ENCODE peak calls at places on chromosomes 16 and 17, in four cellular contexts. C is GM23338, U is thoracic aorta, A is ascending aorta. E is an unnamed sample.

GRCh38 chr16:51825740-51826139 is 674.7 kb upstream of the SALL1 start:
- DNase-seq in C (no peak), U (no peak), A (no peak), E (no peak)

GRCh38 chr16:90057738-90058173 is 19.4 kb downstream of the PRDM7 start:
- DNase-seq in C (no peak), U (no peak), A (no peak), E (no peak)

GRCh38 chr16:60608971-60609370 is 1427.3 kb downstream of the CDH8 start:
- DNase-seq in C (no peak), U (no peak), A (no peak), E (no peak)

GRCh38 chr17:50129303-50129945 is 536 bp downstream of the SAMD14 start:
- DNase-seq in C (peak), U (no peak), A (no peak), E (peak)

GRCh38 chr16:16042076-16042475 is 92.7 kb downstream of the ABCC1 start:
- DNase-seq in C (no peak), U (peak), A (no peak), E (no peak)

GRCh38 chr17:76369804-76370203 is 14.6 kb upstream of the SPHK1 start:
- DNase-seq in C (no peak), U (no peak), A (no peak), E (no peak)

GRCh38 chr17:19401321-19402010 is 9.6 kb upstream of the RNF112 start:
- DNase-seq in C (no peak), U (no peak), A (no peak), E (no peak)

GRCh38 chr16:19245326-19245925 is 40.1 kb upstream of the CLEC19A start:
- DNase-seq in C (peak), U (no peak), A (no peak), E (peak)

GRCh38 chr17:42132941-42133340 is 10.3 kb downstream of the HSPB9 start:
- DNase-seq in C (no peak), U (no peak), A (no peak), E (no peak)

GRCh38 chr17:17130077-17130844 is 75.9 kb downstream of the PLD6 start:
- DNase-seq in C (no peak), U (no peak), A (no peak), E (no peak)

GRCh38 chr16:735982-736453 is 4.8 kb downstream of the CIAO3 start:
- DNase-seq in C (no peak), U (no peak), A (no peak), E (no peak)

GRCh38 chr16:10535461-10535860 is 44.9 kb downstream of the EMP2 start:
- DNase-seq in C (no peak), U (no peak), A (no peak), E (no peak)

GRCh38 chr16:19184823-19185509 is 16.9 kb downstream of the SYT17 start:
- DNase-seq in C (peak), U (no peak), A (no peak), E (no peak)

GRCh38 chr16:75320435-75320834 is 69.0 kb upstream of the BCAR1 start:
- DNase-seq in C (no peak), U (no peak), A (no peak), E (no peak)

GRCh38 chr17:69710926-69711325 is 296.4 kb downstream of the MAP2K6 start:
- DNase-seq in C (no peak), U (no peak), A (no peak), E (no peak)

GRCh38 chr16:55061126-55061525 is 130.5 kb downstream of the IRX5 start:
- DNase-seq in C (no peak), U (no peak), A (no peak), E (no peak)

GRCh38 chr16:88651276-88651988 is 579 bp upstream of the CYBA start:
- DNase-seq in C (peak), U (no peak), A (peak), E (peak)

GRCh38 chr16:71933913-71934696 is 38.8 kb downstream of the IST1 start:
- DNase-seq in C (no peak), U (no peak), A (no peak), E (peak)

GRCh38 chr16:66569131-66569530 is 2.9 kb downstream of the CMTM1 start:
- DNase-seq in C (no peak), U (no peak), A (no peak), E (no peak)

GRCh38 chr17:59804910-59805381 is 87.8 kb downstream of the TUBD1 start:
- DNase-seq in C (no peak), U (no peak), A (no peak), E (no peak)

GRCh38 chr16:71210-71539 is 1.3 kb downstream of the RHBDF1 start:
- DNase-seq in C (no peak), U (no peak), A (no peak), E (no peak)

GRCh38 chr16:12260647-12261262 is 284.2 kb downstream of the SNX29 start:
- DNase-seq in C (peak), U (no peak), A (no peak), E (peak)

GRCh38 chr16:77822656-77823055 is 34.3 kb downstream of the VAT1L start:
- DNase-seq in C (peak), U (no peak), A (no peak), E (no peak)
- H3K27ac ChIP-seq in C (no peak), U (no peak), A (no peak), E (no peak)

DNA sequence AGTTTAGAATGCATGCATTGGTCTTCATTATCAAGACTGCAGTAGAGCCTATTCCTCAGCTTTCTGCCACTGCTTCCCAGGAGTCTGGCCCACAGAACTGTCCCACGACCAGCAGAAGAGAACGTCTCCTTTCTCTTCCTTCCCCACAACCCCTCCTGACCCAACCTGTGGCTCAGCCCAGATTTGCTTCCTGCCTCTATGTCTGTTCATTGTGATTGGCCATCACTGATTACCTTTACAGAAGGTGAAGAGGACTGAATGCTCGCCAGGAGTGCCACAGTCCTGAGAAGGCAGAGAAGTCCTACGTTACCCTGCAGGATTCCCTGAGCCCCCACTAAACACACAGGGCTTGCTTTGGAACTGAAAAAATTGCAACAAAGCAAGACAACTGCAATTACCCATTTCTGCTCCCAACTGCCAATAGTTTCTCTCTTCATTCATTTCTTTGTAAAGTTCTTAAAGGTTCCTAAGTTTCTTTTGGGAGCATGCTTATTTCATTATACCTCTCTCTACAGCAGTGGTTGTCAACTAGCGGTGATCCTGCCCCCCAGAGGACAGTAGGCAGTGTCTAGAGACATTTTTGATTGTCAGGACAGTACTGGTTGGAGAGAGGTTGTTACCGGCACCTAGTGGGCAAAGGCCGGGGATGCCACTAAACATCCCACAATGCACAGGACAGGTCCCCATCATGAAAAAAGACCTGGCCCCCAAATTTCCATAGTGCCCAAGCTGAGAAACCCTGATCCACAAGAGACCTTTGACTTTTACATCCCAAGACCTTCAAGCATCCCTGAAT is 4.5 kb upstream of the NAT9 start:
- DNase-seq in C (peak), U (no peak), A (no peak), E (peak)
- TF ChIP-seq CTCF in C (peak), U (no peak), A (no peak), E (peak)

GRCh38 chr17:45428050-45428953 is 4.4 kb downstream of the ARHGAP27 start:
- DNase-seq in C (peak), U (no peak), A (no peak), E (peak)
- H3K27ac ChIP-seq in C (no peak), U (no peak), A (no peak), E (no peak)

DNA sequence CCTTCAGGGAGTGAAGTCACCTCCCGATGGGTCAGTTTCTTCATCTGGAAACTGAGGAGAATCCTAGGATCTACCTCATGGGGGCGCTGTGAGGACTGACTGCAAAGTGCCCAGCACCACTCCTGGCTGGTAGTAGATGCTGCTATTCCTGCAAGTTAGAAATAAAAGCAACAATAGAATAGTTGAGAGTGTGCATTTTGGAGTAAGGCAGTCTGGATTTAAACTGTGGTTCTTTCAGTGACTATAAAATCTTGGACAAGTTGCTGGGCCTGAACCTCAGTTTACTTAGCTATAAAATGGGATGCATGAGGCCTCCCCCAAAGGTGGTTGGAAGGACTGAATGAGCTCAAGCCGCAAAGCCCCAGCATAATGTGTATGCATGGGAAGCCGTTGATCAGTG is 70.6 kb downstream of the CYB5B start:
- DNase-seq in C (peak), U (no peak), A (no peak), E (peak)
- TF ChIP-seq CTCF in C (peak), U (no peak), A (no peak), E (peak)

DNA sequence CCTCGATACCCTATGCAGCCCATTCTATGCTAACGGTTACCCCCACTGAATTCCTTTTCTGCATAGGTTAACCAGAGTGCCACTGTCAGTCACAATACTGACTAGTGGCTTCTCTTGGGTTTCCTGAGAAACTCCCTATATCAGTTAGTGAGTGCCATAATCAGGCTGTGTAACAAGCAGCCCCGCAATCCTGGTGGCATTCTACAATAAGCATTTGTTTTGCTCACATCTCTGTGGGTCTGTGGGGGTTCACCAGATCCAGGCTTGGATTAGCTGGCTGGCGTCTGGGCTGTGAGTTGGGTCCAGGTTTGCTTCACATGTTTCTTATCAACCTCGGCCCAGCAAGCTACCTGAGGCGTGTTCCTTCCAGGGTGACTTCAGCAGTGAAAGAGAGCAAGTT is 42.4 kb downstream of the TMEM235 start:
- DNase-seq in C (no peak), U (no peak), A (no peak), E (no peak)
- H3K27ac ChIP-seq in C (no peak), U (no peak), A (no peak), E (no peak)

GRCh38 chr17:7634384-7634783 is 4.4 kb downstream of the SHBG start:
- DNase-seq in C (peak), U (no peak), A (no peak), E (peak)
- TF ChIP-seq CTCF in C (peak), U (no peak), A (no peak), E (peak)

DNA sequence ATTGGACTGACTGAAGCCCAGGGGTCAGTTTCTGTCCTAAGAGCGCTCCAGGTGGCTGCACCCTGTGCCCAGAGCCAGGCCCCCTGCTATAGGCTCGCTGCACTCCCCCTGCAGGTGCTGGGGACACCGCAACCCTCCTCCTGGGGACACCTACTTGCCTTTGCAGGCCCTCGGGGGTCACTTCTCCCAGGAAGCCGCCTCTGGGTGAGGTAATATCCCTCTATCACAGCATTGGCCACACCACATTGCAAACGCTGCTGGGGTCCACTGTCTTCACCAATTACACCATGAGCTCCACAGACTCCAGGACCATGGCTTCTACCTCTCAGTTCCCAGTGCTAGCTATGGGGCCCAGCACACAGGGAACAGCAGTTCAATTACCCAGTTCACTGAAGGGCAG is 14.9 kb downstream of the USP36 start:
- DNase-seq in C (no peak), U (no peak), A (no peak), E (no peak)
- H3K27ac ChIP-seq in C (peak), U (no peak), A (no peak), E (no peak)

GRCh38 chr17:64063766-64064224 is 43.4 kb upstream of the ICAM2 start:
- DNase-seq in C (peak), U (no peak), A (no peak), E (peak)
- TF ChIP-seq CTCF in C (peak), U (peak), A (peak), E (peak)

E was measured in WERI-Rb-1.